ENCODE peak calls at places on chromosomes 12 and 14, in eight cellular contexts. W is stimulated activated naive B cell treated with anti-CD40 and anti-IgM and Interleukin-4, amounts not matched to agents 10 μg/mL and 1 μg/mL and 100 μg/mL, for 72 hours; G is ELF-1; Q is omental fat pad; T is kidney tubule cell; M is naive thymus-derived CD4-positive, alpha-beta T cell; O is AG10803; Y is HCEC 1CT. N is an unnamed sample.

GRCh38 chr12:94603434-94604068 is 46.8 kb downstream of the TMCC3 start:
- DNase-seq in W (no peak), T (no peak), O (no peak), Q (peak; percentile 38), M (peak; percentile 41), Y (no peak), G (no peak), N (no peak)

GRCh38 chr12:26854028-26854387 is 21.0 kb upstream of the ITPR2 start:
- DNase-seq in G (no peak), Y (no peak), O (no peak), T (no peak), Q (no peak), W (no peak), M (no peak), N (no peak)

GRCh38 chr14:81418057-81418790 is 18.1 kb upstream of the STON2 start:
- DNase-seq in W (no peak), O (no peak), Q (no peak), Y (no peak), T (no peak), M (no peak), G (no peak), N (no peak)

GRCh38 chr12:99121476-99121965 is 476.4 kb downstream of the APAF1 start:
- DNase-seq in T (peak; percentile 3), M (no peak), Q (no peak), O (no peak), Y (no peak), G (no peak), W (no peak), N (no peak)

GRCh38 chr14:23866269-23866668 is 87.3 kb upstream of the DHRS4 start:
- DNase-seq in W (no peak), Y (no peak), M (no peak), T (no peak), O (no peak), G (no peak), Q (no peak), N (no peak)

GRCh38 chr12:109167781-109168180 is 51.4 kb downstream of the ACACB start:
- DNase-seq in Q (no peak), W (no peak), O (no peak), Y (no peak), G (no peak), M (no peak), T (no peak), N (no peak)

GRCh38 chr12:48125985-48126384 is 6.8 kb downstream of the PFKM start:
- DNase-seq in O (no peak), Q (no peak), T (no peak), W (no peak), Y (no peak), M (no peak), G (no peak), N (no peak)

GRCh38 chr12:118023461-118023860 is 7.0 kb downstream of the RFC5 start:
- DNase-seq in W (no peak), T (no peak), G (no peak), Q (no peak), M (no peak), Y (no peak), O (no peak), N (no peak)

GRCh38 chr12:106431839-106432411 is 74.4 kb downstream of the POLR3B start:
- DNase-seq in M (no peak), O (no peak), G (no peak), T (no peak), Y (no peak), W (no peak), Q (no peak), N (no peak)

GRCh38 chr12:120013659-120014380 is 24.8 kb downstream of the BICDL1 start:
- DNase-seq in M (peak; percentile 78), Y (no peak), T (peak; percentile 64), W (peak; percentile 54), G (no peak), Q (no peak), O (no peak), N (no peak)